ENCODE peak calls at places on chromosomes 5 and 9, in seven cellular contexts. D, J, L, A, M, K and X are unnamed samples. For H3K36me3, the result is how much of the 10 kb centered on the place peaks cover.

GRCh38 chr9:12817702-12818101 is 42.9 kb downstream of the LURAP1L start:
- DNase-seq in D (no peak), J (no peak), L (peak), A (peak), M (no peak), K (peak), X (no peak)

GRCh38 chr9:105511486-105511885 is 46.4 kb upstream of the FKTN start:
- DNase-seq in D (no peak), J (no peak), L (no peak), A (no peak), M (no peak), K (no peak), X (no peak)

GRCh38 chr9:12972608-12973589 is 198.1 kb downstream of the LURAP1L start:
- DNase-seq in D (no peak), J (no peak), L (peak), A (no peak), M (no peak), K (no peak), X (no peak)

GRCh38 chr5:128966375-128966774 is 1.1 kb downstream of the SLC27A6 start:
- DNase-seq in D (peak), J (no peak), L (no peak), A (no peak), M (peak), K (no peak), X (no peak)

GRCh38 chr9:124786881-124787573 is 10.1 kb downstream of the OLFML2A start:
- DNase-seq in D (no peak), J (no peak), L (no peak), A (no peak), M (peak), K (no peak), X (no peak)

GRCh38 chr5:146109379-146109778 is 4.0 kb upstream of the PLAC8L1 start:
- DNase-seq in D (no peak), J (peak), L (no peak), A (no peak), M (no peak), K (no peak), X (no peak)

GRCh38 chr9:18596920-18597319 is 123.0 kb downstream of the ADAMTSL1 start:
- DNase-seq in D (no peak), J (no peak), L (peak), A (no peak), M (no peak), K (peak), X (no peak)

GRCh38 chr5:42894057-42894456 is 82.4 kb upstream of the SELENOP start:
- DNase-seq in D (peak), J (peak), L (no peak), A (no peak), M (no peak), K (no peak), X (peak)

GRCh38 chr5:151040211-151040747 is 19.9 kb downstream of the GPX3 start:
- DNase-seq in D (peak), J (no peak), L (peak), A (peak), M (peak), K (peak), X (no peak)

GRCh38 chr5:133227897-133228296 is 176.1 kb downstream of the HSPA4 start:
- DNase-seq in D (no peak), J (no peak), L (no peak), A (no peak), M (no peak), K (no peak), X (no peak)

GRCh38 chr5:86152988-86153560 is 464.7 kb upstream of the COX7C start:
- DNase-seq in D (no peak), J (no peak), L (no peak), A (no peak), M (no peak), K (no peak), X (no peak)

GRCh38 chr5:73960023-73960422 is 334.0 kb downstream of the ARHGEF28 start:
- DNase-seq in D (no peak), J (no peak), L (no peak), A (no peak), M (no peak), K (no peak), X (no peak)

GRCh38 chr9:104090578-104090977 is 3.5 kb upstream of the SMC2 start:
- DNase-seq in D (no peak), J (no peak), L (no peak), A (no peak), M (no peak), K (no peak), X (no peak)

GRCh38 chr5:172747471-172747870 is 23.5 kb downstream of the DUSP1 start:
- DNase-seq in D (no peak), J (no peak), L (no peak), A (no peak), M (no peak), K (no peak), X (no peak)

GRCh38 chr9:135201711-135202110 is 114.2 kb downstream of the OLFM1 start:
- DNase-seq in D (no peak), J (no peak), L (no peak), A (no peak), M (no peak), K (no peak), X (no peak)

GRCh38 chr5:10583663-10584572 is 20.0 kb downstream of the ANKRD33B start:
- DNase-seq in D (no peak), J (no peak), L (no peak), A (no peak), M (peak), K (no peak), X (no peak)

GRCh38 chr5:122959740-122960450 is 76.6 kb downstream of the PPIC start:
- DNase-seq in D (no peak), J (no peak), L (no peak), A (no peak), M (no peak), K (no peak), X (no peak)

GRCh38 chr5:94396687-94397086 is 221.7 kb downstream of the KIAA0825 start:
- DNase-seq in D (no peak), J (no peak), L (no peak), A (no peak), M (no peak), K (no peak), X (no peak)

GRCh38 chr9:98603821-98604383 is 104.8 kb downstream of the GABBR2 start:
- DNase-seq in D (no peak), J (no peak), L (peak), A (no peak), M (peak), K (peak), X (no peak)

GRCh38 chr9:69762527-69762926 is 2.7 kb upstream of the PTAR1 start:
- DNase-seq in D (no peak), J (no peak), L (no peak), A (no peak), M (no peak), K (peak), X (no peak)

GRCh38 chr9:85723220-85723619 is 18.5 kb downstream of the AGTPBP1 start:
- DNase-seq in D (no peak), J (peak), L (no peak), A (no peak), M (peak), K (no peak), X (no peak)

GRCh38 chr9:121700165-121700830 is 48.9 kb downstream of the DAB2IP start:
- DNase-seq in D (peak), J (peak), L (peak), A (no peak), M (peak), K (peak), X (no peak)

GRCh38 chr5:3022665-3023064 is 271.2 kb upstream of the IRX2 start:
- DNase-seq in D (no peak), J (no peak), L (no peak), A (no peak), M (no peak), K (no peak), X (no peak)

GRCh38 chr5:112064956-112065355 is 308.0 kb upstream of the NREP start:
- DNase-seq in D (no peak), J (no peak), L (no peak), A (no peak), M (no peak), K (no peak), X (no peak)

GRCh38 chr9:113322671-113323070 is 17.4 kb downstream of the WDR31 start:
- DNase-seq in D (no peak), J (no peak), L (no peak), A (no peak), M (no peak), K (no peak), X (no peak)

GRCh38 chr9:87609002-87609401 is 111.3 kb downstream of the DAPK1 start:
- DNase-seq in D (no peak), J (no peak), L (no peak), A (no peak), M (no peak), K (no peak), X (no peak)

GRCh38 chr9:121670447-121670846 is 19.0 kb downstream of the DAB2IP start:
- DNase-seq in D (peak), J (no peak), L (peak), A (no peak), M (peak), K (peak), X (no peak)

GRCh38 chr5:174601937-174602336 is 122.4 kb upstream of the MSX2 start:
- DNase-seq in D (no peak), J (no peak), L (peak), A (no peak), M (no peak), K (peak), X (no peak)

GRCh38 chr9:127067603-127068220 is 54.7 kb downstream of the ANGPTL2 start:
- DNase-seq in D (no peak), J (no peak), L (peak), A (peak), M (no peak), K (no peak), X (no peak)

GRCh38 chr9:27626629-27627564 is 53.6 kb upstream of the C9orf72 start:
- DNase-seq in D (no peak), J (peak), L (no peak), A (no peak), M (no peak), K (no peak), X (no peak)

GRCh38 chr5:73735032-73735734 is 109.2 kb downstream of the ARHGEF28 start:
- DNase-seq in D (no peak), J (no peak), L (peak), A (no peak), M (no peak), K (no peak), X (no peak)

GRCh38 chr5:74641014-74641777 is 668 bp upstream of the ENC1 start:
- DNase-seq in D (peak), J (peak), L (peak), A (peak), M (peak), K (peak), X (no peak)

GRCh38 chr5:17190242-17190778 is 27.1 kb upstream of the BASP1 start:
- DNase-seq in D (no peak), J (peak), L (peak), A (peak), M (no peak), K (peak), X (no peak)

GRCh38 chr9:115382865-115383264 is 264.9 kb upstream of the TNC start:
- DNase-seq in D (no peak), J (no peak), L (no peak), A (no peak), M (no peak), K (no peak), X (no peak)

DNA sequence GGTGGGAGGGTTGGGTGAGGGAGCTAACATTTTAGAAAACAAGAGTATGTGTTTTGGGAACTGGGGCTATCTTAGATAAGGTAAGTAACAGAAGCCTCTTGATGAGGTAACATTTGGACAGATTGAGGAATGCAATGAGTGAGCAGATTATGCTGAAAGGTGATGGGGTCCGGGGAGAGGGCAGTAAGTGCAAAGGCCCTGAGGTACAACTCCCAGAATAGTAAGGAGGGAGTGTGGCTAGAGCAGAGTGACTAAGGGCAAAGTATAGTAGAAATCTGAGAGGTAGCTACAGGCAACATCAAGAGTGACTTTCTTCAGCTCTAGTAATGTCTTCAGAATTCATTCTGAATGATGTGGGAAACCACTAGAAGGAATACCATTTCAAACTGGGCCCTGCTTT is 38.9 kb upstream of the FBXL17 start:
- DNase-seq in D (no peak), J (no peak), L (no peak), A (no peak), M (no peak), K (no peak), X (no peak)
- H3K27ac ChIP-seq in D (no peak), J (no peak), L (no peak), A (no peak), M (no peak), K (no peak), X (no peak)

GRCh38 chr9:131678499-131679111 is 61.3 kb downstream of the RAPGEF1 start:
- DNase-seq in D (peak), J (peak), L (peak), A (peak), M (peak), K (peak), X (no peak)
- H3K4me3 ChIP-seq in D (no peak), J (no peak), L (no peak), A (peak), M (no peak), K (no peak), X (no peak)

GRCh38 chr5:72163349-72163983 is 56.2 kb downstream of the MAP1B start:
- DNase-seq in D (no peak), J (no peak), L (peak), A (no peak), M (no peak), K (no peak), X (no peak)

GRCh38 chr5:72167790-72168189 is 60.5 kb downstream of the MAP1B start:
- DNase-seq in D (peak), J (no peak), L (peak), A (no peak), M (no peak), K (no peak), X (no peak)

GRCh38 chr5:72167257-72167656 is 60.0 kb downstream of the MAP1B start:
- DNase-seq in D (no peak), J (no peak), L (no peak), A (no peak), M (no peak), K (no peak), X (no peak)

GRCh38 chr5:72170101-72170500 is 62.8 kb downstream of the MAP1B start:
- DNase-seq in D (no peak), J (no peak), L (peak), A (no peak), M (no peak), K (no peak), X (no peak)

DNA sequence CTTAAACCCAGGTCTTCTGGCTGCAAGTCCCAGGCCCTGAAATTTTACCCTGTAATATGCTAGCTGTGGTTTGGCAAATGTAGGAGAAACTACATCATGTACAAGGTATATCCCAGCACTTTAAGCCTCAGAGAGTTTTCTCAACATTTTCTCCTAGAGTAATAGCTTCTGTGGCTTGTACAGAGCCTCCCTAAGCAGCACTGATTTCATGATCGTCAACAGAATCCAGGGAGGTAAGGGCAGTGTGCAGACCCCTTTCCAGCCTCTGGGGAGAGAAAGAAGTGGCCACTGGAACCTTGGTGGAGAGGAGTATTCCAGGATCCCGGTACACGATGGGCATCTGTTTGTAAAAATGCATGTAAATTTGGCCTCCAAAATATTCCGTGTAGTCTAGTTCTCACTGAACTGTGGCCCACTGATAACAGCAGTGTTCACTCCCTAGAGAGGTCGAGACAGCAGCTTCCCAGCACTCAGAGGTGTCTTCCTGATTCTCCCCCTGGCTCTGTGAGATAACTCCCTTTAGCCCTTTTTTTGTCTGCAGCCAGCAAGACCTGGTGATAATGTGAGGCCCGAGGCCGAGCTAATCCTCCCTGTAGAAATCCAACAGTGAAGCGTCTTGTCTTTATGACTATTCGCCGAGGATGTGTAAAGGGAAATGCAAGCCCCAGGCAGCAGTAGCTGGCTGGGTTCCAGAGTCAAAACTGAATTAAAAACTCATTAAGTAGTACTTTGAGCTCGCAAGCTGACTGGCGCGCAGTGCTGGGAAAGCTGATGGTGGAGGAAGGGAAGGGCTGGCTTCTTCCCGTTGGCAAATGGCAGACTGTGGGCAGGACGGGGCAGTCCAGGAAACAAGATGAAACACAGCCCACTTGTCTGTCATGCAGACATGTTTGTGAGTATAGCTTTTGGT is 59.0 kb downstream of the MAP1B start:
- DNase-seq in D (peak), J (peak), L (peak), A (no peak), M (no peak), K (peak), X (peak)
- H3K36me3 ChIP-seq in D (under half), J (under half), L (under half), A (under half), M (under half), K (under half), X (under half)

GRCh38 chr5:80153586-80154126 is 102.2 kb downstream of the SERINC5 start:
- DNase-seq in D (no peak), J (no peak), L (no peak), A (no peak), M (no peak), K (no peak), X (no peak)
- H3K27ac ChIP-seq in D (peak), J (no peak), L (no peak), A (no peak), M (no peak), K (no peak), X (no peak)

GRCh38 chr9:23768861-23769260 is 57.2 kb downstream of the ELAVL2 start:
- DNase-seq in D (no peak), J (no peak), L (no peak), A (no peak), M (no peak), K (no peak), X (no peak)
- H3K4me3 ChIP-seq in D (no peak), J (no peak), L (no peak), A (no peak), M (no peak), K (no peak), X (no peak)

GRCh38 chr5:157563373-157564148 is 12.0 kb downstream of the ADAM19 start:
- DNase-seq in D (no peak), J (no peak), L (peak), A (no peak), M (no peak), K (peak), X (no peak)
- H3K36me3 ChIP-seq in D (under half), J (under half), L (under half), A (under half), M (half or more), K (under half), X (under half)

GRCh38 chr9:128987800-128988199 is 40.3 kb downstream of the NUP188 start:
- DNase-seq in D (no peak), J (no peak), L (peak), A (no peak), M (no peak), K (peak), X (no peak)
- H3K27ac ChIP-seq in D (peak), J (no peak), L (peak), A (no peak), M (no peak), K (peak), X (no peak)

GRCh38 chr5:177369913-177370487 is 12.3 kb downstream of the RGS14 start:
- DNase-seq in D (no peak), J (no peak), L (no peak), A (no peak), M (no peak), K (no peak), X (no peak)

GRCh38 chr5:177371120-177371537 is 13.1 kb upstream of the SLC34A1 start:
- DNase-seq in D (no peak), J (no peak), L (no peak), A (no peak), M (no peak), K (no peak), X (no peak)

GRCh38 chr5:177371705-177372533 is 12.3 kb upstream of the SLC34A1 start:
- DNase-seq in D (no peak), J (no peak), L (no peak), A (no peak), M (peak), K (no peak), X (no peak)

GRCh38 chr5:177369050-177369912 is 11.6 kb downstream of the RGS14 start:
- DNase-seq in D (no peak), J (peak), L (no peak), A (no peak), M (no peak), K (no peak), X (no peak)

GRCh38 chr5:177370488-177371119 is 12.9 kb downstream of the RGS14 start:
- DNase-seq in D (peak), J (peak), L (peak), A (peak), M (peak), K (peak), X (peak)
- H3K4me3 ChIP-seq in D (no peak), J (peak), L (peak), A (peak), M (peak), K (peak), X (no peak)

DNA sequence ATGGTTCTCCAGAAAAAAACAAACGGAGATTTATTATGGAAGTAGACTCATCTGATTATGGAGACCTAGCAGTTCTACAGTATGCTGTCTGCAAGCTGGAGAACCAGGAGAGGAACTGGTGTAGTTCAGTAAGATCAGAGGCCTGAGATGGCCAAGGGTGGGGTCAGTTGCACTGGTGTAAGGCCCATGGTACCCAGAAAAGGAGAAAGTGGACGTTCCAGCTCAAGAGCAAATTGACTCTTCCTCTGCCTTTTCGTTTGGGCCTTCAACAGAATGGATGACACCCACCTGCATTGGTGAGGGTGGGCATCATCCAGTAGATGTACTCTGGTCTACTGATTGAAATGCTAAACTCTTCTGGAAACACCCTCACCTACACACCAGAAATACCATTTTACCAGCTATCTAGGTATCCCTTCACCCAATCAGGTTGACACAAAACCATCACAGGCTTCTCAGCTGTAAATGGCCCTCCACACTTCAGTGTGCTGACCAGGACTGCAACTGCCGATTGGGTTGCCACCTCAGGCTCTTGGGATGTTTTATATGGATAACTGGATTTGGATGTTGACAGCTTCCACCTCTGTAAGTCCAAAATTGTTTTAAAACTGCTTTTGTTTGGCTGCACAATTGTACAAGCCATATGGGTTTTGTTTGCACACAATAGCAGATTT is 51.2 kb downstream of the RAD23B start:
- DNase-seq in D (no peak), J (no peak), L (no peak), A (no peak), M (no peak), K (no peak), X (no peak)
- H3K36me3 ChIP-seq in D (half or more), J (under half), L (under half), A (under half), M (half or more), K (under half), X (under half)